ENCODE peak calls at places on chromosome 21, in five cellular contexts. One of them, this sample, is unnamed.

GRCh38 chr21:37365657-37366487 is 701 bp upstream of the DYRK1A start:
- DNase-seq in mucosa of descending colon: peak; percentile 85
- DNase-seq in right atrium auricular region: peak; percentile 68
- DNase-seq in H9: peak; percentile 70
- DNase-seq in GM12865: peak; percentile 79
- DNase-seq in this sample: peak; percentile 94

GRCh38 chr21:26743524-26743923 is 101.7 kb downstream of the ADAMTS1 start:
- DNase-seq in mucosa of descending colon: no peak
- DNase-seq in right atrium auricular region: no peak
- DNase-seq in H9: no peak
- DNase-seq in GM12865: no peak
- DNase-seq in this sample: no peak

GRCh38 chr21:36538761-36539160 is 58.8 kb upstream of the CLDN14 start:
- DNase-seq in mucosa of descending colon: no peak
- DNase-seq in right atrium auricular region: no peak
- DNase-seq in H9: no peak
- DNase-seq in GM12865: no peak
- DNase-seq in this sample: no peak

GRCh38 chr21:33302796-33303195 is 22.0 kb upstream of the IFNAR1 start:
- DNase-seq in mucosa of descending colon: peak; percentile 25
- DNase-seq in right atrium auricular region: peak; percentile 52
- DNase-seq in H9: peak; percentile 66
- DNase-seq in GM12865: no peak
- DNase-seq in this sample: no peak

GRCh38 chr21:15443740-15444117 is 286.1 kb upstream of the USP25 start:
- DNase-seq in mucosa of descending colon: no peak
- DNase-seq in right atrium auricular region: no peak
- DNase-seq in H9: no peak
- DNase-seq in GM12865: no peak
- DNase-seq in this sample: no peak

GRCh38 chr21:45852886-45853400 is 128.6 kb upstream of the COL6A1 start:
- DNase-seq in mucosa of descending colon: no peak
- DNase-seq in right atrium auricular region: no peak
- DNase-seq in H9: peak; percentile 17
- DNase-seq in GM12865: no peak
- DNase-seq in this sample: peak; percentile 35

GRCh38 chr21:20971296-20971921 is 26.8 kb upstream of the NCAM2 start:
- DNase-seq in mucosa of descending colon: no peak
- DNase-seq in right atrium auricular region: no peak
- DNase-seq in H9: peak; percentile 35
- DNase-seq in GM12865: peak; percentile 33
- DNase-seq in this sample: no peak

GRCh38 chr21:16342932-16343331 is 613.1 kb downstream of the USP25 start:
- DNase-seq in mucosa of descending colon: no peak
- DNase-seq in right atrium auricular region: no peak
- DNase-seq in H9: no peak
- DNase-seq in GM12865: no peak
- DNase-seq in this sample: no peak

GRCh38 chr21:29233611-29234540 is 64.8 kb upstream of the BACH1 start:
- DNase-seq in mucosa of descending colon: no peak
- DNase-seq in right atrium auricular region: no peak
- DNase-seq in H9: no peak
- DNase-seq in GM12865: peak; percentile 91
- DNase-seq in this sample: no peak

GRCh38 chr21:32122082-32122481 is 156.8 kb downstream of the MIS18A start:
- DNase-seq in mucosa of descending colon: no peak
- DNase-seq in right atrium auricular region: no peak
- DNase-seq in H9: no peak
- DNase-seq in GM12865: no peak
- DNase-seq in this sample: no peak
- TF ChIP-seq CTCF in mucosa of descending colon: no peak
- TF ChIP-seq CTCF in right atrium auricular region: no peak
- TF ChIP-seq CTCF in H9: no peak
- TF ChIP-seq CTCF in GM12865: no peak
- TF ChIP-seq CTCF in this sample: no peak

DNA sequence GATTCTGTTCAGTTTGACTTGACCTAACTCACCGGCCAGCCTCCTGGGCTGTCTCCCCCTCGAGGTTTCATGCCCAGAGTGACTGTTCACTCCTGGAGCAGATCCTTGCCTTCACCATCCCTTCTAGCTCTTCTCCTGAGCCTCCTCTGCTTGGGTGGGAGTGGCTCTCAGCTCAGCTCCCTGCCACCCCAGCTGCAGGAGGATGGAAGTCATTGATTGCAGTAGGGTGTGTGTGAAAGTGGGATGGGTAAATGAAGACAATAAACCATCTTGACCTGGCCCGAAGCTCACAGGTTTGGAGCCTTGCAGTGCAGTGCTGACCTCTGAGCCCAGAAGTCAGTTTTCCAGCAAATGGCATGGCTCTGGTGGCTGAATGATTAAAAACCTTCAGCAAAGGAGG is 17.3 kb upstream of the TFF3 start:
- DNase-seq in mucosa of descending colon: no peak
- DNase-seq in right atrium auricular region: peak; percentile 13
- DNase-seq in H9: no peak
- DNase-seq in GM12865: no peak
- DNase-seq in this sample: peak; percentile 2
- TF ChIP-seq CTCF in mucosa of descending colon: no peak
- TF ChIP-seq CTCF in right atrium auricular region: no peak
- TF ChIP-seq CTCF in H9: no peak
- TF ChIP-seq CTCF in GM12865: no peak
- TF ChIP-seq CTCF in this sample: no peak

GRCh38 chr21:17853393-17854275 is 34.5 kb upstream of the C21orf91 start:
- DNase-seq in mucosa of descending colon: no peak
- DNase-seq in right atrium auricular region: no peak
- DNase-seq in H9: no peak
- DNase-seq in GM12865: no peak
- DNase-seq in this sample: no peak
- TF ChIP-seq CTCF in mucosa of descending colon: no peak
- TF ChIP-seq CTCF in right atrium auricular region: no peak
- TF ChIP-seq CTCF in H9: no peak
- TF ChIP-seq CTCF in GM12865: no peak
- TF ChIP-seq CTCF in this sample: no peak

DNA sequence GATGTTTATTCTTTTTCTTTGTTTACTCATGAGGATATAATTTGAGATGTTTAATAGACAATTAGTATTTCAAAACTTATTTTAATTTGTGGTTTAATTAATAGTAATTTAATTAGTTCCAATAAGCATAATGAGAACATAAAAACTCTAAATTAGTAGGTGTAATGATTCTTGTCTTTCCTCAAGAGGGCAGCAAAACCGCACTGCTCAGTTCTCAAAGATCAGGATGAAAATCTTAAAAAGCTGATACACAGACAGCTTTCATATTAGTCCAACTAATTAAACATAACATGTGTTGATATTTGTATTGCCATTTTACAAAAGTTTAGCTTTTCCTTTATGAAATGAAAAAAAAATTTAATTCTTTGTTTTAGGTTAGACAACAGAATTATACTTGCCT is 106.7 kb upstream of the C21orf91 start:
- DNase-seq in mucosa of descending colon: no peak
- DNase-seq in right atrium auricular region: no peak
- DNase-seq in H9: no peak
- DNase-seq in GM12865: peak; percentile 25
- DNase-seq in this sample: no peak
- TF ChIP-seq CTCF in mucosa of descending colon: peak; percentile 8
- TF ChIP-seq CTCF in right atrium auricular region: no peak
- TF ChIP-seq CTCF in H9: peak; percentile 77
- TF ChIP-seq CTCF in GM12865: peak; percentile 33
- TF ChIP-seq CTCF in this sample: no peak

This sample was measured in spleen.